ENCODE peak calls at places on chromosomes 12 and 14, in six cellular contexts. Q is fibroblast of mammary gland, Y is sigmoid colon, H is pancreas, N is fibroblast of pulmonary artery, B is fibroblast of the aortic adventitia. M is an unnamed sample.
A peak's percentile ranks its signal among the peaks of the same experiment; 100 is the strongest.

GRCh38 chr14:29895591-29896043 is 32.0 kb downstream of the PRKD1 start:
- DNase-seq in Y (no peak), N (no peak), Q (no peak), B (no peak), H (no peak), M (no peak)

GRCh38 chr12:95118138-95118787 is 44.8 kb upstream of the NR2C1 start:
- DNase-seq in Y (no peak), Q (peak; percentile 87), H (no peak), B (peak; percentile 93), N (peak; percentile 90), M (no peak)

GRCh38 chr12:32586390-32586789 is 92.7 kb upstream of the DNM1L start:
- DNase-seq in Y (no peak), H (no peak), Q (peak; percentile 75), B (peak; percentile 43), N (peak; percentile 39), M (no peak)

GRCh38 chr12:524167-524951 is 64.6 kb downstream of the B4GALNT3 start:
- DNase-seq in Q (no peak), N (no peak), B (no peak), Y (no peak), H (no peak), M (no peak)

GRCh38 chr12:93167841-93168492 is 209.8 kb upstream of the NUDT4 start:
- DNase-seq in B (no peak), Q (no peak), Y (no peak), N (no peak), H (no peak), M (no peak)

GRCh38 chr12:115451785-115452736 is 768.1 kb upstream of the TBX3 start:
- DNase-seq in Q (no peak), B (no peak), H (peak; percentile 18), N (peak; percentile 10), Y (no peak), M (no peak)

GRCh38 chr12:106141003-106141402 is 2.2 kb upstream of the NUAK1 start:
- DNase-seq in Y (no peak), Q (no peak), N (no peak), B (no peak), H (no peak), M (no peak)

GRCh38 chr12:92757599-92758121 is 54.9 kb downstream of the PLEKHG7 start:
- DNase-seq in N (no peak), H (no peak), Q (no peak), B (no peak), Y (no peak), M (no peak)

GRCh38 chr14:105138021-105138541 is 30.5 kb downstream of the JAG2 start:
- DNase-seq in H (no peak), Y (peak; percentile 48), Q (no peak), N (no peak), B (no peak), M (no peak)

DNA sequence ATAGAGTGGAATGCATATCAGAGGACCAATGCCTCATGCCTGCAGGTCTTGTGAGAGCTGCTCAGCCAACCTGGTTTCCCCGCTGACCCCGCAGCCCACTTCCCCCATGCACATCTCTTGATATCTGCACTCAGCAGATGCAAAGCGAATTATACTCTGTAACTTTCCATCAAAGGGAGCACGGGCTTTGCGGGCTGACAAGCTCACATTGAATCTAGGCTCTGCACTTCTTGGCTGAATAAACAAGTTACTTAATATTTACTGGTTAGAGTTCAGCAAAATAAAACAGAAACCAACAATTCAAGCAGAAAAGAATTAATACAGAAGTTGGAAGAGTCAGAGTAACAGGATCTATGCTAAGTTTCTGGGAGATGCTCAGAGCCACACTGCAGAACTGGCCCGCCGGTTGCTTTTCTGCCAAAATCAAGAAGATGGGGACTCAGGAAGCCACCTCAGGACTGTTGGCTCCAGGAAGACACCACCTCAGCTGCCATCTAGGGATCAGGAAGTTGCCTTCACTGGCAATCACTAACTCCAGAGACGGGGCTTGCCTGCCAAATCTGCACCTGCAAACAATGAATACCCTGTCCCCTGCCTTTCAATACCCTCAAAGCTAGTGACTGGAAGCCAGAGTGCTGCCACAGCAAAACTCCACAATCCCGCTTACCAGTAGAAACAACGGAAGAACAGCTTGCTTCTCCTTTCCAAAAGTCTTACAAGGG is 46.5 kb downstream of the NR1H4 start:
- DNase-seq in H (no peak), Q (no peak), B (no peak), N (no peak), Y (no peak), M (no peak)
- TF ChIP-seq CTCF in H (no peak), Q (no peak), B (no peak), N (no peak), Y (no peak), M (no peak)

DNA sequence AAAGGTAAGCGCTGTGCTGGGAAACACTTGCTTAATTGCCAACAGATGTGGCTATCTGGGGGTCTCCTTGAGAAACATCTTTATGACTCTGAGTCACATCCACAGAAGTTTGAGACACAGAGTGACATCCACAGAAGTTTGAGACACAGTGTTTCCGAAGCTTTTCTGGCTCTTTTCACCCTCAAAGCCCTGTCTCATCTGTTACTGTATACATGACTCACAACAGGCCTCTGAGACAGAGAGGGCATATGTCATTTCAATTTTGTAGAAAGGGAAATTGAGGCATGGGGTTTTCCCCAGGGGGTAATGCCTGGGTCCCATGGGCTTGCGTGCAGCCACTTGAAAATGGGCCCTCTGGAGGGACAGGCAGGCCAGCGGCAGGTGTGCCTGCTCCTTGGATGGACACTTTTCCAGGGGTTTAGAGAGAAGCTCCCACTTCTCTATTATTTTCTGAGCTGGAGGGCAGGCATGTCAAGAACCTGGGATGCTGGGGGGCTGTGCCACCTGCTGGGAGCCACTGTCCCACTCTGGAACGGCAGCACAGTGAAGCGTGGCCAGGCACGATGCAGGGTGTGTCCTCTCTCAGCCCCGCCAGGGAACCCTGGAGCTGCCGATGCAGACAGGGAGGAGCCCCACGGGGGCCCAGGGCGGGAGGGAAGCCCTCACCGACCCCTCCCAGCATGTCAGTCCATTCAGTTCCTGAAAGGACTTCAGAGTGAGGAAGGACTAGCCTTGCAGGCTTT is 111.3 kb upstream of the FKBP4 start:
- DNase-seq in Q (peak; percentile 18), H (no peak), Y (no peak), N (no peak), B (no peak), M (no peak)
- TF ChIP-seq CTCF in Q (no peak), H (no peak), Y (no peak), N (no peak), B (no peak), M (no peak)

GRCh38 chr12:65699251-65699650 is 125.0 kb upstream of the HMGA2 start:
- DNase-seq in H (no peak), N (peak; percentile 75), Q (peak; percentile 87), B (peak; percentile 76), Y (no peak), M (no peak)
- TF ChIP-seq CTCF in H (no peak), N (peak; percentile 63), Q (peak; percentile 78), B (peak; percentile 62), Y (no peak), M (no peak)

GRCh38 chr12:69287556-69287955 is 48.2 kb downstream of the CPSF6 start:
- DNase-seq in N (no peak), Y (no peak), B (peak; percentile 16), H (no peak), Q (no peak), M (no peak)

GRCh38 chr12:69278814-69279782 is 39.7 kb downstream of the CPSF6 start:
- DNase-seq in B (no peak), Q (no peak), H (no peak), Y (no peak), N (no peak), M (no peak)

GRCh38 chr12:69284131-69284530 is 44.8 kb downstream of the CPSF6 start:
- DNase-seq in N (peak; percentile 81), B (peak; percentile 67), H (peak; percentile 59), Q (peak; percentile 81), Y (peak; percentile 88), M (no peak)
- TF ChIP-seq CTCF in N (peak; percentile 22), B (peak; percentile 25), H (no peak), Q (peak; percentile 26), Y (no peak), M (no peak)

DNA sequence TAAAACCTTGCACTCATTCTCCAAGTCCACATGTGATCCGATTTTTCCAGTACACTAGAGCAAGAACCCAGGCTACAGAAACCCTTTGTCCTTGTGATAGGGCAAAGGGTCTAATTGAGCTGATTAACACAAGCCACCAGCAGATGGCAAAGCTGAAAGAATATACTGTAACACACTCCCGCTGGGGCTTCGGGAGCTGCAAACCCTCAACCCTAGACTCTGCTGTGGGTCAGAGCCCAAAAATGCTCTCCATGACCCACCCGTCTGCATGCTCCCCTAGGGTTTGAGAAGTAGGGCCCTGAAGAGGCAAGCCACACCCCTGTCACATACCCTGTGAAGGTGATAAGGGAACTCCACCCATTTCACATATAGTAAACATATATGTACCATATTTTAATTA is 33.6 kb upstream of the PCNX1 start:
- DNase-seq in B (no peak), N (no peak), H (no peak), Q (no peak), Y (no peak), M (no peak)
- TF ChIP-seq CTCF in B (no peak), N (no peak), H (no peak), Q (no peak), Y (no peak), M (no peak)

GRCh38 chr12:54701940-54702592 is 53.9 kb upstream of the DCD start:
- DNase-seq in H (no peak), Y (no peak), Q (peak; percentile 52), B (peak; percentile 64), N (peak; percentile 67), M (no peak)
- TF ChIP-seq CTCF in H (peak; percentile 53), Y (peak; percentile 15), Q (peak; percentile 56), B (peak; percentile 58), N (peak; percentile 61), M (no peak)

DNA sequence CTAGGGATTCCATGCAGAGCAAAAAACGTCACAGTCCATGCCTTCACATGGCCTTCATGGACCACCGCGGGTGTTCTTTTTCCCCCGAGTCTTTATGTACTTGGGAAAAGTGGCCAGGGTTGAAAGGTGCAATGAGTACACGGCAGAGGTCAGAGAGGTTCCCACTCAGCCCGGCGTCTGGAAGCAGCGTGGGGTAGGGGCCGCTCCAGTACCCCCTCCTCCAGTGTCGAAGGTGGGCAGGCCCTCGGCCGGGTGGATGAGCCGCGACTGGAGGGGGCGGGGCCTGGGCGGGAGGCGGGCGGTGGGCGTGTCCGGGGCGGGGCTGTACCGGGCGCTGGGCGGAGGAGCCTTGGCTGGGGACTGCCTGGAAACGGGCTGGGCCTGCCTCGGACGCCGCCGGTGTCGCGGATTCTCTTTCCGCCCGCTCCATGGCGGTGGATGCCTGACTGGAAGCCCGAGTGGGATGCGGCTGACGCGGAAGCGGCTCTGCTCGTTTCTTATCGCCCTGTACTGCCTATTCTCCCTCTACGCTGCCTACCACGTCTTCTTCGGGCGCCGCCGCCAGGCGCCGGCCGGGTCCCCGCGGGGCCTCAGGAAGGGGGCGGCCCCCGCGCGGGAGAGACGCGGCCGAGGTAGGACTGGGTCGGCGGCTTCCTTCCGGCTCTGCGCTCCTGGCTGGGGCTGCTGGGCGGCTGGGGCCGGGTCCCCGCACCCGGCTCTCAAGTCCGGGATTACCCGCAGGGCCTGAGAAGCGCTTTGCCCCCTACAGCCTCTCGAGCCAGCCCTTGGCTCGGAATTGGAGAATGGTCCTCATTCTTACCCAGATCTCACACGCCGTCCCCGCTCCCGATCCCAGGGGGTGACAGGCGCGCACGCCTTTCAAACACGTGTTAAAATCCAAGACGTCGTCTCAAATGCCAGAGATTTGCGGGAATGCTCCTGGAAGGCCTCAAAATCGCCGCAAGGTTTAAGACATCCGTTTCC is at the start of gene RXYLT1:
- DNase-seq in Q (peak; percentile 65), H (peak; percentile 87), Y (peak; percentile 92), B (peak; percentile 72), N (peak; percentile 77), M (peak; percentile 82)
- TF ChIP-seq CTCF in Q (no peak), H (no peak), Y (no peak), B (no peak), N (no peak), M (no peak)